ENCODE peak calls at places on chromosomes 3 and 15, in ten cellular contexts. V is H1; T is neural progenitor cell; U is choroid plexus epithelial cell; Y is fibroblast of mammary gland; X is hepatocyte; B is MM.1S; D is spleen; I is cardiac fibroblast; K is CD8-positive, alpha-beta T cell. E is an unnamed sample.

GRCh38 chr3:143199998-143200909 is 80.7 kb downstream of the CHST2 start:
- DNase-seq in X (no peak), B (no peak), U (peak), D (no peak), I (peak), V (no peak), K (no peak), Y (peak), T (no peak), E (peak)

GRCh38 chr15:90838066-90838465 is 30.3 kb upstream of the FURIN start:
- DNase-seq in B (no peak), U (no peak), V (no peak), I (no peak), T (no peak), K (peak), D (peak), X (no peak), Y (no peak), E (no peak)

GRCh38 chr3:113697192-113698090 is 999 bp upstream of the USF3 start:
- DNase-seq in K (peak), D (peak), Y (no peak), I (peak), B (peak), V (peak), X (peak), U (peak), T (peak), E (peak)

GRCh38 chr3:175075269-175075668 is 216.1 kb downstream of the NAALADL2 start:
- DNase-seq in B (no peak), T (no peak), I (peak), U (peak), K (no peak), V (no peak), X (no peak), D (no peak), Y (peak), E (peak)

GRCh38 chr3:120682095-120682681 is at the start of gene HGD:
- DNase-seq in V (no peak), U (peak), X (peak), Y (no peak), B (no peak), K (no peak), D (no peak), I (no peak), T (no peak), E (no peak)

GRCh38 chr3:17726313-17726712 is 16.1 kb downstream of the TBC1D5 start:
- DNase-seq in K (no peak), Y (no peak), U (no peak), B (no peak), T (no peak), D (no peak), V (no peak), I (no peak), X (no peak), E (no peak)

GRCh38 chr15:51907136-51907862 is 64.3 kb downstream of the LEO1 start:
- DNase-seq in B (no peak), I (peak), Y (peak), V (no peak), D (no peak), T (no peak), K (no peak), X (peak), U (peak), E (peak)

GRCh38 chr3:129025691-129026435 is 24.8 kb downstream of the EFCC1 start:
- DNase-seq in D (no peak), I (no peak), Y (no peak), U (no peak), B (no peak), K (no peak), T (no peak), V (no peak), X (no peak), E (peak)

GRCh38 chr3:16520636-16521579 is 7.4 kb upstream of the RFTN1 start:
- DNase-seq in I (no peak), U (no peak), B (no peak), K (no peak), Y (no peak), D (no peak), T (no peak), X (no peak), V (no peak), E (no peak)

GRCh38 chr3:58099850-58100249 is 91.6 kb downstream of the FLNB start:
- DNase-seq in Y (no peak), B (no peak), T (no peak), D (no peak), K (no peak), X (no peak), U (no peak), I (no peak), V (no peak), E (no peak)

GRCh38 chr3:129315386-129315991 is 36.8 kb downstream of the HMCES start:
- DNase-seq in B (peak), I (peak), T (peak), K (peak), U (peak), X (no peak), D (peak), V (no peak), Y (no peak), E (peak)

GRCh38 chr15:65400760-65401606 is 21.8 kb downstream of the IGDCC4 start:
- DNase-seq in V (peak), U (peak), D (peak), T (peak), K (peak), Y (peak), I (peak), X (peak), B (peak), E (peak)

GRCh38 chr3:33915796-33916589 is 117.6 kb downstream of the PDCD6IP start:
- DNase-seq in V (no peak), X (no peak), T (peak), U (peak), D (no peak), B (no peak), I (peak), K (no peak), Y (peak), E (no peak)

GRCh38 chr3:18071833-18072232 is 329.4 kb upstream of the TBC1D5 start:
- DNase-seq in U (no peak), T (no peak), X (no peak), Y (no peak), I (peak), B (no peak), K (no peak), V (no peak), D (no peak), E (no peak)

GRCh38 chr3:150299221-150299620 is 108.9 kb upstream of the TSC22D2 start:
- DNase-seq in V (no peak), D (no peak), Y (no peak), I (no peak), K (no peak), X (no peak), U (peak), B (no peak), T (no peak), E (peak)

GRCh38 chr15:65044724-65045481 is at the start of gene SLC51B:
- DNase-seq in T (no peak), U (peak), B (no peak), Y (no peak), D (no peak), K (no peak), X (peak), I (peak), V (no peak), E (peak)

GRCh38 chr3:21020043-21020442 is 731.0 kb downstream of the ZNF385D start:
- DNase-seq in T (no peak), I (no peak), K (no peak), V (no peak), U (no peak), Y (no peak), X (no peak), B (no peak), D (no peak), E (no peak)

GRCh38 chr3:155871746-155872158 is 1.3 kb downstream of the GMPS start:
- DNase-seq in T (no peak), X (no peak), D (no peak), V (no peak), I (no peak), U (peak), Y (no peak), B (no peak), K (no peak), E (peak)

GRCh38 chr3:120506076-120506827 is 55.5 kb upstream of the FSTL1 start:
- DNase-seq in V (no peak), D (no peak), Y (peak), I (peak), B (no peak), X (no peak), U (peak), T (no peak), K (no peak), E (no peak)

GRCh38 chr3:48194446-48195071 is 6.3 kb upstream of the CDC25A start:
- DNase-seq in Y (peak), K (no peak), D (no peak), B (peak), T (peak), U (peak), X (peak), V (peak), I (peak), E (peak)

GRCh38 chr15:33040501-33040900 is 154.0 kb downstream of the FMN1 start:
- DNase-seq in D (no peak), T (no peak), V (no peak), K (no peak), U (no peak), I (no peak), Y (no peak), X (no peak), B (no peak), E (no peak)

GRCh38 chr3:156050918-156051317 is 69.5 kb upstream of the KCNAB1 start:
- DNase-seq in K (no peak), U (peak), T (no peak), D (no peak), B (no peak), V (no peak), I (peak), X (no peak), Y (peak), E (no peak)

GRCh38 chr3:102529452-102529851 is 94.6 kb downstream of the ZPLD1 start:
- DNase-seq in K (no peak), Y (peak), T (peak), U (peak), V (no peak), D (no peak), B (no peak), X (peak), I (peak), E (peak)
- TF ChIP-seq CTCF in K (no peak), Y (peak), T (peak), U (peak), V (peak), D (no peak), B (peak), X (peak), I (peak), E (peak)

GRCh38 chr3:52683611-52684010 is 2.1 kb downstream of the PBRM1 start:
- DNase-seq in T (no peak), I (peak), V (no peak), Y (peak), X (no peak), K (no peak), U (peak), D (no peak), B (no peak), E (no peak)
- H3K4me3 ChIP-seq in T (no peak), I (no peak), V (no peak), Y (no peak), X (no peak), K (no peak), U (no peak), D (no peak), B (no peak), E (no peak)

GRCh38 chr3:22172964-22173363 is 422.0 kb upstream of the ZNF385D start:
- DNase-seq in B (no peak), V (no peak), I (no peak), X (no peak), Y (no peak), U (no peak), K (no peak), T (no peak), D (no peak), E (no peak)

GRCh38 chr3:22176911-22177310 is 425.9 kb upstream of the ZNF385D start:
- DNase-seq in T (no peak), B (no peak), V (no peak), U (no peak), X (no peak), K (no peak), I (no peak), D (no peak), Y (no peak), E (no peak)

GRCh38 chr3:22170370-22170769 is 419.4 kb upstream of the ZNF385D start:
- DNase-seq in Y (no peak), I (no peak), K (no peak), U (no peak), B (no peak), T (no peak), D (no peak), V (no peak), X (no peak), E (no peak)

DNA sequence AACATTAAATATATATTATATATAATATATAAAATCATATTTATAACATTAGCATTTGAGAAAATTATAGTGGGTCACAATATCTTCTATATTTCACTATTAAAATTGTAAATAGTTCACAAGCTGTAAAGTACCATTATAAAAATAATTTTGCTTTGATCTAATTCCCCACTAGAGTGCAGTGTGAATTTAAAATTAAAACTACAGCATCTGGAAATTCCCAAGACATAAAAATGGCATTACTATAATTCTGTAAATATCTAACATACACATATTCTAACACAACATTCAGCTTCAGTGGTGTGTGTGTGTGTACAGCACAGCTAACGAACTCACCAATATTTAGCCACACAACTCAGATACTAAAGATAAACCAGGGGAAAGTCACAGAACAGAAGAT is 424.9 kb upstream of the ZNF385D start:
- DNase-seq in D (no peak), K (no peak), V (no peak), B (no peak), I (peak), U (peak), T (no peak), X (no peak), Y (no peak), E (no peak)
- TF ChIP-seq CTCF in D (no peak), K (no peak), V (no peak), B (no peak), I (no peak), U (peak), T (peak), X (peak), Y (peak), E (no peak)

GRCh38 chr3:127210654-127210943 is 17.7 kb downstream of the PRR23E start:
- DNase-seq in X (no peak), K (no peak), D (no peak), B (no peak), Y (no peak), V (no peak), T (no peak), U (no peak), I (no peak), E (no peak)
- H3K4me3 ChIP-seq in X (no peak), K (no peak), D (no peak), B (no peak), Y (no peak), V (no peak), T (no peak), U (no peak), I (no peak), E (no peak)

E was measured in fibroblast of villous mesenchyme.